ENCODE peak calls at places on chromosome 1, in eight cellular contexts. One of them, this sample, is unnamed.

GRCh38 chr1:17274186-17275170 is 25.6 kb downstream of the PADI3 start:
- DNase-seq in cardiac septum: peak
- DNase-seq in NAMALWA: peak
- DNase-seq in heart right ventricle: no peak
- DNase-seq in NCI-H69: peak
- DNase-seq in omental fat pad: no peak
- DNase-seq in hepatic stellate cell: peak
- DNase-seq in NCI-H1436: no peak
- DNase-seq in this sample: no peak

GRCh38 chr1:175920401-175920800 is 177.0 kb upstream of the TNR start:
- DNase-seq in cardiac septum: no peak
- DNase-seq in NAMALWA: no peak
- DNase-seq in heart right ventricle: no peak
- DNase-seq in NCI-H69: no peak
- DNase-seq in omental fat pad: no peak
- DNase-seq in hepatic stellate cell: no peak
- DNase-seq in NCI-H1436: no peak
- DNase-seq in this sample: no peak

GRCh38 chr1:192521734-192522133 is 53.8 kb upstream of the RGS1 start:
- DNase-seq in cardiac septum: no peak
- DNase-seq in NAMALWA: no peak
- DNase-seq in heart right ventricle: no peak
- DNase-seq in NCI-H69: no peak
- DNase-seq in omental fat pad: no peak
- DNase-seq in hepatic stellate cell: no peak
- DNase-seq in NCI-H1436: no peak
- DNase-seq in this sample: no peak

GRCh38 chr1:35452086-35452485 is 105.1 kb downstream of the KIAA0319L start:
- DNase-seq in cardiac septum: peak
- DNase-seq in NAMALWA: no peak
- DNase-seq in heart right ventricle: peak
- DNase-seq in NCI-H69: peak
- DNase-seq in omental fat pad: no peak
- DNase-seq in hepatic stellate cell: no peak
- DNase-seq in NCI-H1436: no peak
- DNase-seq in this sample: no peak

GRCh38 chr1:234373938-234374240 is 633 bp downstream of the COA6 start:
- DNase-seq in cardiac septum: no peak
- DNase-seq in NAMALWA: no peak
- DNase-seq in heart right ventricle: no peak
- DNase-seq in NCI-H69: no peak
- DNase-seq in omental fat pad: no peak
- DNase-seq in hepatic stellate cell: no peak
- DNase-seq in NCI-H1436: no peak
- DNase-seq in this sample: no peak

GRCh38 chr1:154546264-154547043 is 12.0 kb downstream of the UBE2Q1 start:
- DNase-seq in cardiac septum: no peak
- DNase-seq in NAMALWA: peak
- DNase-seq in heart right ventricle: peak
- DNase-seq in NCI-H69: peak
- DNase-seq in omental fat pad: no peak
- DNase-seq in hepatic stellate cell: peak
- DNase-seq in NCI-H1436: peak
- DNase-seq in this sample: no peak

GRCh38 chr1:150236614-150236934 is 662 bp upstream of the ANP32E start:
- DNase-seq in cardiac septum: no peak
- DNase-seq in NAMALWA: no peak
- DNase-seq in heart right ventricle: no peak
- DNase-seq in NCI-H69: no peak
- DNase-seq in omental fat pad: no peak
- DNase-seq in hepatic stellate cell: no peak
- DNase-seq in NCI-H1436: no peak
- DNase-seq in this sample: no peak

GRCh38 chr1:11790880-11791715 is 14.7 kb downstream of the MTHFR start:
- DNase-seq in cardiac septum: peak
- DNase-seq in NAMALWA: no peak
- DNase-seq in heart right ventricle: peak
- DNase-seq in NCI-H69: no peak
- DNase-seq in omental fat pad: peak
- DNase-seq in hepatic stellate cell: peak
- DNase-seq in NCI-H1436: no peak
- DNase-seq in this sample: no peak

GRCh38 chr1:152697701-152698600 is at the start of gene LCE2A:
- DNase-seq in cardiac septum: no peak
- DNase-seq in NAMALWA: no peak
- DNase-seq in heart right ventricle: no peak
- DNase-seq in NCI-H69: no peak
- DNase-seq in omental fat pad: no peak
- DNase-seq in hepatic stellate cell: no peak
- DNase-seq in NCI-H1436: no peak
- DNase-seq in this sample: no peak